ENCODE peak calls at places on chromosomes 2 and 18, in eight cellular contexts. A is IMR-90, Y is SK-N-SH, O is transverse colon, T is fibroblast of lung, L is MM.1S, P is SJSA1, W is GM23248. X is an unnamed sample. For H3K4me1, the result is how much of the 10 kb centered on the place peaks cover.

GRCh38 chr2:226213717-226214116 is 585.9 kb downstream of the IRS1 start:
- DNase-seq in A (peak), Y (no peak), O (no peak), T (peak), L (no peak), P (no peak), W (peak), X (no peak)

GRCh38 chr2:219475278-219475677 is 23.4 kb upstream of the GMPPA start:
- DNase-seq in A (no peak), Y (no peak), O (no peak), T (no peak), L (no peak), P (no peak), W (no peak), X (peak)

GRCh38 chr2:236712304-236712703 is 142.7 kb downstream of the ACKR3 start:
- DNase-seq in A (peak), Y (no peak), O (no peak), T (peak), L (no peak), P (no peak), W (peak), X (no peak)

GRCh38 chr2:30404354-30405265 is 42.4 kb upstream of the LCLAT1 start:
- DNase-seq in A (peak), Y (no peak), O (no peak), T (peak), L (no peak), P (no peak), W (peak), X (peak)

GRCh38 chr2:128838244-128838643 is 519.6 kb upstream of the HS6ST1 start:
- DNase-seq in A (no peak), Y (no peak), O (no peak), T (no peak), L (no peak), P (no peak), W (no peak), X (no peak)

GRCh38 chr2:229731916-229732315 is 17.6 kb upstream of the DNER start:
- DNase-seq in A (peak), Y (no peak), O (no peak), T (peak), L (peak), P (no peak), W (peak), X (peak)

GRCh38 chr2:148391324-148391723 is 253.2 kb upstream of the EPC2 start:
- DNase-seq in A (peak), Y (no peak), O (no peak), T (peak), L (no peak), P (no peak), W (peak), X (no peak)

GRCh38 chr18:45071959-45072358 is 391.3 kb downstream of the SETBP1 start:
- DNase-seq in A (no peak), Y (no peak), O (no peak), T (no peak), L (no peak), P (no peak), W (no peak), X (no peak)

GRCh38 chr2:181157326-181157725 is 176.9 kb downstream of the UBE2E3 start:
- DNase-seq in A (peak), Y (no peak), O (no peak), T (peak), L (no peak), P (no peak), W (peak), X (no peak)

GRCh38 chr2:20185176-20186022 is 39.5 kb downstream of the SDC1 start:
- DNase-seq in A (peak), Y (no peak), O (no peak), T (peak), L (no peak), P (peak), W (no peak), X (no peak)

DNA sequence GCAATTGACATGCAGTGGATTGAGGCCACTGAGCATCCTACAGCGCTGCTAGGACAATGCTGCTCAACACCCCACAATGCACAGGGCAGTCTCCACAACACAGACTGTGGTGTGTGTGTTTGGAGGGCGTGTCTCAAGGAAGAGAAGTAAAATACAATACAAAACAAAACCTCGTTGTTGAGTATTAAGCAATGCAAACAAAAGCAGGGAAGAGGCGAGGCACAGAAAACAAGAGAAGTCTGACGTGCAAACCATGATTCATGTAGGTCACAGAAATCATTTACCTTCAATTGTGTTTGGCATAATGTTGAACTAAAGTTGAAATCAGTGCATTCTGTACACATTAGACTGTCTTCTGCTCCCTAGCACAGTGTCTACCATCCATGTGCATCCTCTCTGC is 260.9 kb downstream of the PHLPP1 start:
- DNase-seq in A (no peak), Y (no peak), O (peak), T (no peak), L (no peak), P (no peak), W (no peak), X (no peak)
- H3K4me1 ChIP-seq in A (under half), Y (under half), O (under half), T (under half), L (under half), P (under half), W (under half), X (under half)

DNA sequence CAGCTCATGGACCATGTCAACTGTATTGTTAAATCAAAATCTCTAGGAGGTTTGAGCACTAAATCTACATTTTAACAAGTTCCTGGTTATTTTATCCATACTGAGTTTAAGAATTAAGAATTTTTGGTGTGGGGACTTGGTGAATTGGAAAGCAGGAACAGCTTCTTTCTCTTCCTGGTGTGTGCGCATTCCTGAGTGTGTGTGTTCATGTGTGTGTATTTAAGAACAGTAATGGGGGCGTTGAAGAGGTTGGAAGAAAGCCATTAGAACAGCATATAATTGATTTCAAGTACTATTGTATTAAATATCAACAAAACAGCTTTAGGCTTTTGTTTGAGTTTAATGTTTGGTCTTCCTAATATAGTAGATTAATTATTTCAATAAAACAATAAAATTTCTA is 801.3 kb upstream of the ID2 start:
- DNase-seq in A (no peak), Y (no peak), O (no peak), T (peak), L (no peak), P (no peak), W (peak), X (no peak)
- H3K27ac ChIP-seq in A (no peak), Y (no peak), O (no peak), T (no peak), L (no peak), P (peak), W (no peak), X (no peak)

GRCh38 chr2:112645396-112646101 is at the start of gene SLC20A1:
- DNase-seq in A (peak), Y (peak), O (peak), T (peak), L (peak), P (peak), W (peak), X (peak)

GRCh38 chr2:112643488-112643887 is 2.3 kb upstream of the SLC20A1 start:
- DNase-seq in A (no peak), Y (no peak), O (no peak), T (no peak), L (no peak), P (peak), W (no peak), X (no peak)

GRCh38 chr2:112644933-112645395 is 775 bp upstream of the SLC20A1 start:
- DNase-seq in A (peak), Y (no peak), O (no peak), T (no peak), L (no peak), P (no peak), W (no peak), X (no peak)

GRCh38 chr2:112642961-112643360 is 2.8 kb upstream of the SLC20A1 start:
- DNase-seq in A (no peak), Y (no peak), O (no peak), T (no peak), L (no peak), P (peak), W (peak), X (no peak)

GRCh38 chr2:112644155-112644932 is 1.4 kb upstream of the SLC20A1 start:
- DNase-seq in A (no peak), Y (no peak), O (peak), T (peak), L (no peak), P (peak), W (no peak), X (no peak)
- H3K4me3 ChIP-seq in A (peak), Y (peak), O (peak), T (peak), L (peak), P (peak), W (peak), X (peak)

DNA sequence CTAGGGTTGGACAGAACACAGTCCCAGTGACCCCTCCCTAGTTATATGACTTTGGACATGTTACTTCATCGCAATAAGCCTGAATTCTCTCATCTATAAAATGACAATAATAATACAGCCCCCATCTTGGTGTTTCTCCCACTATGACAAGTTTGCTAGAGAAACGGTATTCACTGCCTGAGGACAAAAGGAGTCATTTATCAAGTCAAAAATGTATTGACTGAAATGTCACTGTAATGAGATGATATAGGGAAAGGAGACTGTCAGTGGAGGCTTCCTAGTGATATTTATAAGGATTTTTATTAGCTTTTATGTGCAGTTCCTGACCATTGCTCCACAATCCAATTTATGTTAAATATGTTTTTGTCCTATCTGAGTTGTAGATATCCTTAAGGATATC is 464.3 kb downstream of the SUCLG1 start:
- DNase-seq in A (no peak), Y (no peak), O (no peak), T (no peak), L (no peak), P (no peak), W (no peak), X (no peak)
- H3K4me1 ChIP-seq in A (under half), Y (under half), O (under half), T (under half), L (under half), P (under half), W (under half), X (under half)

GRCh38 chr2:165002638-165003037 is 47.3 kb upstream of the SLC38A11 start:
- DNase-seq in A (no peak), Y (no peak), O (no peak), T (no peak), L (no peak), P (no peak), W (no peak), X (no peak)
- H3K27ac ChIP-seq in A (no peak), Y (no peak), O (no peak), T (no peak), L (no peak), P (no peak), W (no peak), X (no peak)

GRCh38 chr2:109317471-109318090 is 188.6 kb downstream of the SH3RF3 start:
- DNase-seq in A (peak), Y (no peak), O (no peak), T (no peak), L (no peak), P (no peak), W (peak), X (no peak)
- H3K4me3 ChIP-seq in A (no peak), Y (no peak), O (no peak), T (peak), L (no peak), P (no peak), W (peak), X (no peak)

X was measured in right cardiac atrium.